ENCODE peak calls at places on chromosomes 5 and 9, in six cellular contexts. I, O, L, S, Z and J are unnamed samples.

GRCh38 chr9:98172604-98173003 is 19.8 kb downstream of the CORO2A start:
- DNase-seq in I (peak), O (no peak), L (no peak), S (no peak), Z (no peak), J (no peak)

GRCh38 chr9:137311171-137311970 is 9.3 kb upstream of the NRARP start:
- DNase-seq in I (no peak), O (peak), L (no peak), S (no peak), Z (peak), J (no peak)

GRCh38 chr9:117714282-117714681 is 10.1 kb downstream of the TLR4 start:
- DNase-seq in I (peak), O (no peak), L (no peak), S (peak), Z (no peak), J (no peak)

GRCh38 chr9:136551401-136552116 is 5.7 kb upstream of the NOTCH1 start:
- DNase-seq in I (peak), O (peak), L (peak), S (peak), Z (no peak), J (no peak)

GRCh38 chr5:149406203-149406978 is 27.3 kb upstream of the IL17B start:
- DNase-seq in I (peak), O (peak), L (no peak), S (no peak), Z (no peak), J (no peak)

GRCh38 chr9:1055156-1055555 is 5.0 kb downstream of the DMRT2 start:
- DNase-seq in I (no peak), O (no peak), L (no peak), S (no peak), Z (no peak), J (peak)

GRCh38 chr9:112338561-112338960 is 5.1 kb upstream of the PTBP3 start:
- DNase-seq in I (no peak), O (no peak), L (peak), S (no peak), Z (peak), J (no peak)

GRCh38 chr5:54713923-54714581 is 196.5 kb downstream of the SNX18 start:
- DNase-seq in I (no peak), O (no peak), L (no peak), S (no peak), Z (no peak), J (no peak)

GRCh38 chr5:135811007-135811406 is 23.5 kb upstream of the SLC25A48 start:
- DNase-seq in I (no peak), O (no peak), L (no peak), S (no peak), Z (no peak), J (no peak)

GRCh38 chr9:27489087-27489876 is 34.8 kb upstream of the IFNK start:
- DNase-seq in I (no peak), O (no peak), L (no peak), S (no peak), Z (no peak), J (no peak)

GRCh38 chr5:32572778-32573480 is 12.4 kb upstream of the SUB1 start:
- DNase-seq in I (no peak), O (no peak), L (no peak), S (no peak), Z (no peak), J (no peak)

GRCh38 chr5:129271309-129271708 is 176.8 kb downstream of the ISOC1 start:
- DNase-seq in I (peak), O (no peak), L (no peak), S (no peak), Z (peak), J (no peak)

GRCh38 chr9:116421006-116421538 is 266.0 kb upstream of the TRIM32 start:
- DNase-seq in I (no peak), O (no peak), L (no peak), S (no peak), Z (no peak), J (no peak)

GRCh38 chr9:89367726-89368437 is 49.6 kb downstream of the SECISBP2 start:
- DNase-seq in I (no peak), O (no peak), L (no peak), S (no peak), Z (no peak), J (no peak)

GRCh38 chr5:138529812-138530211 is 13.2 kb downstream of the ETF1 start:
- DNase-seq in I (no peak), O (no peak), L (no peak), S (no peak), Z (no peak), J (no peak)

GRCh38 chr5:170913573-170913972 is 51.8 kb downstream of the RANBP17 start:
- DNase-seq in I (no peak), O (no peak), L (no peak), S (no peak), Z (no peak), J (no peak)

GRCh38 chr5:32210151-32210550 is 36.0 kb upstream of the GOLPH3 start:
- DNase-seq in I (no peak), O (no peak), L (no peak), S (no peak), Z (no peak), J (no peak)

GRCh38 chr9:71655141-71655540 is 113.2 kb downstream of the CEMIP2 start:
- DNase-seq in I (no peak), O (no peak), L (no peak), S (no peak), Z (no peak), J (no peak)

GRCh38 chr9:110126457-110126856 is 81.5 kb downstream of the C9orf152 start:
- DNase-seq in I (no peak), O (no peak), L (no peak), S (no peak), Z (no peak), J (no peak)

GRCh38 chr5:136332213-136332612 is 33.1 kb downstream of the TRPC7 start:
- DNase-seq in I (no peak), O (no peak), L (no peak), S (no peak), Z (no peak), J (no peak)

GRCh38 chr9:137225701-137226331 is 842 bp downstream of the CYSRT1 start:
- DNase-seq in I (no peak), O (no peak), L (no peak), S (no peak), Z (no peak), J (no peak)

GRCh38 chr5:129963359-129963758 is 59.1 kb downstream of the CHSY3 start:
- DNase-seq in I (no peak), O (no peak), L (no peak), S (no peak), Z (no peak), J (no peak)

GRCh38 chr9:88694625-88695024 is 159.6 kb downstream of the NXNL2 start:
- DNase-seq in I (no peak), O (no peak), L (no peak), S (no peak), Z (no peak), J (no peak)

GRCh38 chr5:154015071-154015693 is 23.5 kb downstream of the FAM114A2 start:
- DNase-seq in I (no peak), O (no peak), L (no peak), S (no peak), Z (no peak), J (no peak)

GRCh38 chr5:11387382-11387781 is 516.9 kb downstream of the CTNND2 start:
- DNase-seq in I (no peak), O (no peak), L (no peak), S (no peak), Z (no peak), J (no peak)

GRCh38 chr5:142097681-142098080 is 10.9 kb upstream of the NDFIP1 start:
- DNase-seq in I (no peak), O (no peak), L (no peak), S (no peak), Z (no peak), J (no peak)

GRCh38 chr9:91681461-91682305 is 258.1 kb upstream of the NFIL3 start:
- DNase-seq in I (peak), O (peak), L (peak), S (peak), Z (peak), J (no peak)

GRCh38 chr5:14090290-14090689 is 52.9 kb upstream of the TRIO start:
- DNase-seq in I (no peak), O (no peak), L (no peak), S (no peak), Z (no peak), J (no peak)

DNA sequence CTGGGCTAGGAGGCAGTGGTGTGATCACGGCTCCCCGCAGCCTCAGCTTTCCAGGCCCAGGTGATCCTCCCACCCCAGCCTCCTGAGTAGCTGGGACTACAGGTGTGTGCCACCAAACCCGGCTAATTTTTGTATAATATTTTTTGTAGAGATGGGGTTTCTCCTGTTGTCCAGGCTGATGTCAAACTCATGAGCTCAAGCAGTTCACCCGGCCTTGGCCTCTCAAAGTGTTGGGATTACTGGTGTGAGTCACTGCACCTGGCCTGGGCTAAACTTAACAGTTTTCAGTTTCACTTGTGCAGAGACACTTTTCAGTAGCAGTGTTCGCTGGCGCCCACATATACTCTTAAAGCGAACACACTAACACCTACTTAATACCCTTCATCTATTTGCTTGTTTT is 205.6 kb upstream of the ZNF608 start:
- DNase-seq in I (no peak), O (no peak), L (no peak), S (no peak), Z (no peak), J (no peak)
- TF ChIP-seq CTCF in I (no peak), O (no peak), L (no peak), S (no peak), Z (no peak), J (no peak)

DNA sequence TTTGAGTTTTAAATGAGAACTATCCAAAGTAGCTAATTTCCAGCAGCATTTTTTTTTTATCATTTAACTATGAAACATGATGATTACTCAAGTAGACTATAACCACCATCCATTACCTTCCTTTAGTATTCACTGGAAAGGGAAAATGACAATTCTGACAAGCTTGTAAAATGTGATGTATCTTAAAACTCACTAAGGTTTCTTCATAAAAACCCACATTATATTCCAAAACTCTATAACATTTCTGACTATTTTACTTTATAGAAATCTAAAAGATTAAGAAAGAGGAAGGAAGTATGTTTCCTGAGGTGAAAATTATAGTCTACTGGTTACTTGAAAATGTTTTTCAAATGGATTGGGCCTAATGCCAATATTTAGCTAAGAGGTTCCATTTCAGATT is 1982.2 kb upstream of the C9orf72 start:
- DNase-seq in I (no peak), O (no peak), L (no peak), S (no peak), Z (no peak), J (no peak)
- TF ChIP-seq REST in I (no peak), O (no peak), L (no peak), S (no peak), Z (no peak), J (no peak)

GRCh38 chr9:20191239-20191840 is 402.5 kb upstream of the SLC24A2 start:
- DNase-seq in I (no peak), O (no peak), L (no peak), S (no peak), Z (no peak), J (no peak)
- TF ChIP-seq CTCF in I (peak), O (no peak), L (no peak), S (no peak), Z (peak), J (no peak)

GRCh38 chr5:133668458-133668857 is 56.1 kb upstream of the FSTL4 start:
- DNase-seq in I (no peak), O (no peak), L (no peak), S (no peak), Z (no peak), J (no peak)

GRCh38 chr5:133663380-133664054 is 51.2 kb upstream of the FSTL4 start:
- DNase-seq in I (no peak), O (no peak), L (no peak), S (no peak), Z (no peak), J (no peak)

GRCh38 chr5:133667217-133667616 is 54.9 kb upstream of the FSTL4 start:
- DNase-seq in I (no peak), O (no peak), L (no peak), S (no peak), Z (no peak), J (no peak)

GRCh38 chr5:133664422-133664821 is 52.1 kb upstream of the FSTL4 start:
- DNase-seq in I (no peak), O (no peak), L (peak), S (no peak), Z (peak), J (peak)

GRCh38 chr5:133665571-133665970 is 53.2 kb upstream of the FSTL4 start:
- DNase-seq in I (no peak), O (no peak), L (no peak), S (no peak), Z (no peak), J (no peak)
- TF ChIP-seq REST in I (no peak), O (no peak), L (no peak), S (no peak), Z (no peak), J (no peak)

DNA sequence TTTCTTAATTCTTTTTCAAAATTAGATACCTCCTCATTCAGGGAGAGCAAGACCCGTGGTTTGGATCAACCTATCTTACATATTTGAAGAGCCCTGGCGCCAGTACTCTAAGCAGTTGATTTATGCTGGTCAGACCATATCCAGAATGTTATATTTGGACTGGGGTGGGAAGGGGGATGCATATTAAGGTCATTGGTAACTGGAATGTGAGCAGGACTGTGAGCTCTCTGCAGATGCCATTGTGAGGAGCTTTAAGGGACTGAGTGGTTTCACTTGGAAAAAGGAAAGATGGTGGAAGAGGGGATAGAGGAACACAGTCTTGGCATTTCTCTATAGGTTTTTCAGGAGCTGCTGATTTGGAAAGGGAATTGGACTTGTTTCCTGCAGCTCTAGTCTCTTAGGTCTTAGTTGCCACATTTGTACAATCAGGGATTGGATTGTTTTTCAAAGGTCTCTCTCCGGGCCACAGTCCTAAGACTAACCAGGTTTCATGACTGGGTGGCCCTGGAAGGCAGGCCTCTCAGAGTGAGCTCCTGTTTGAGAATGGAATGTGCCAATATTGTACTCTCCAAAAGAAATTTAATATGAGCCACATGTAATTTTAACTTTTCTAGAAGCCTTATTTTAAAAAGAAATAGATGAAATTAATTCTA is 25.8 kb upstream of the F2R start:
- DNase-seq in I (no peak), O (no peak), L (no peak), S (no peak), Z (no peak), J (no peak)
- TF ChIP-seq CTCF in I (no peak), O (no peak), L (no peak), S (no peak), Z (no peak), J (no peak)

GRCh38 chr5:73661753-73662152 is 35.8 kb downstream of the ARHGEF28 start:
- DNase-seq in I (no peak), O (no peak), L (no peak), S (peak), Z (no peak), J (no peak)
- TF ChIP-seq REST in I (no peak), O (no peak), L (no peak), S (no peak), Z (no peak), J (no peak)

DNA sequence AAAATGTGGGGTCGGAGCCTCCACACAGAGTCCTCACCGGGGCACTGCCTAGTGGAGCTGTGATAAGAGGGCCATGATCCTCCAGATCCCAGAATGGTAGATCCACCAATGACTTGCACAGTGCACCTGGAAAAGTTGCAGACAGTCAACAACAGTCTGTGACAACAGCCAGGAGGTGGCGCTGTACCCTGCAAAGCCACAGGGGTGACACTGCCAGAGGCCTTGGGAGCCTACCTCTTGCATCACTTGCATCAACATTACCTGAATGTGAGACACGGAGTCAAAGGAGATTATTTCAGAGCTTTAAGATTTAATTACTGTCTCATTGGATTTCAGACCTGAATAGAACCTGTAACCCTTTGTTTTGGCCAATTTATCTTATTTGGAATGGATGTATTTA is 614.1 kb upstream of the CDH9 start:
- DNase-seq in I (peak), O (no peak), L (no peak), S (no peak), Z (no peak), J (no peak)
- TF ChIP-seq CTCF in I (peak), O (no peak), L (no peak), S (no peak), Z (no peak), J (no peak)

DNA sequence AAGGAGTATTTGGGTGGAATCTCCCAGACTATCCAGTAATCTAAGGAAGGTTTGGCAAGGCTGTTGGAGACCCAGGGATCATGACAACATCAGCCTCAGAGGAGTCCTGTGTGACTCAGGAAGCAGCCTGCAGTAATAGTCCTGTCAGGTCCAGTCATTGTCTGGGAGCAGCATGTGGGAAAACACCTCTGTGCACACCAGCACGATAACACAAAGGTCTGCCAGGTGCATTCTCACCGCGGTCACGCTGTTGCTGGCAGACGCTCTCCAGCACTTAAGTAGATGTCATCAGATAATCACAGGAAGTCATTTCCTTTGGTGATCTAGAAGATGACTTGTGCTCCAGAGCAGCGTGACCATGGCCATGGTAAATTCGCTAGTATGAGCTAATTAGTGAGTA is 99.2 kb upstream of the IQGAP2 start:
- DNase-seq in I (no peak), O (no peak), L (no peak), S (no peak), Z (no peak), J (no peak)
- TF ChIP-seq REST in I (no peak), O (no peak), L (no peak), S (no peak), Z (no peak), J (no peak)

DNA sequence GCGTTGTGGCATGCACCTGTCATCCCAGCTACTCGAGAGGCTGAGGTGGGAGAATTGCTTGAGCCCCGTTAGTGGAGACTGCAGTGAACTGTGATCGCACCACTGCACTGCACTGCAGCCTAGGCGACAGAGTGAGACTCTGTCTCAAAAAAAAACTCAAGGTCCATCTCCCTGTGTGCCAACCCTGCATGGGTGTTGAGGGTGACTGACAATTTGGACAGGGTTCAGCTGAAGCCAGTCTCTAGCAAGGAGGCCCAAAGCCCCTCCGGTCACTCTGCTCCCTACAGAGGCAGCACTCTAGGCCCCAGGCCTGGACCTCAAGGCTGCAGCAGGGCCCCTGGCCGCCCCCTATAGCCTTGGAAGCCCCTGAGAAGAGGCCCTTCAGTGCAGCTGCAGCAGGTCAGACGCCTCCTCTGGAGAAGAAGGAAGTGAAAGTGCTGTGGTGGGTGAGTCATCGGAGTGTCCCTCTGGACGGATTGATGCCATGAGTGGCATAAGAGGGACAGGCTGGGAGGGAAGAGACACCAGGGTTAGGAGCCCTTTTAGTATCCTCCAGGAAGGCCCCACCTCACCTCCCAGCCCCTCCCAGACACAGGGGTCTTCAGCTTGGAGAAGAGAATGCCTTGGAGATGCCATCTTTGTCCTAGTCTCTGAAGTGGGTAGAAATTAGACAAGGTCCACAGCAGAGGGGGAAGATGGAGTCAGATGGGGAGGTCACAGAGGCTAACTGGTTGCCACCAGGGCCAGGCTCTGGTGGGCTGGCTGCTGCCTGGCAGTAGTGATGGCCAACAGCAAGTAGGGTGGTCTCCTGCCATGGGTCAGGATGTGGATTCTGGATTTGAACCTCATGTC is 39.1 kb upstream of the NEK6 start:
- DNase-seq in I (no peak), O (no peak), L (peak), S (peak), Z (peak), J (no peak)
- TF ChIP-seq CTCF in I (no peak), O (no peak), L (no peak), S (no peak), Z (peak), J (no peak)